ENCODE peak calls at places on chromosomes 5 and 9, in nine cellular contexts. J is MM.1S; O is MG63; F is CD8-positive, alpha-beta T cell; Q is Peyer's patch; Y is epithelial cell of proximal tubule; I is choroid plexus epithelial cell; U is cardiac fibroblast; A is AG09309. D is an unnamed sample.

GRCh38 chr5:159951387-159951786 is 35.1 kb downstream of the ADRA1B start:
- DNase-seq in J (no peak), O (no peak), F (no peak), Q (no peak), Y (no peak), I (peak; percentile 60), U (peak; percentile 19), A (no peak), D (peak; percentile 23)

GRCh38 chr9:3794005-3794404 is 268.2 kb upstream of the RFX3 start:
- DNase-seq in J (no peak), O (no peak), F (no peak), Q (no peak), Y (peak; percentile 63), I (peak; percentile 62), U (peak; percentile 7), A (no peak), D (peak; percentile 38)

GRCh38 chr5:33319841-33320240 is 120.9 kb upstream of the TARS1 start:
- DNase-seq in J (no peak), O (no peak), F (no peak), Q (no peak), Y (no peak), I (peak; percentile 39), U (peak; percentile 73), A (no peak), D (peak; percentile 41)

GRCh38 chr5:133706732-133707430 is 94.5 kb upstream of the FSTL4 start:
- DNase-seq in J (no peak), O (peak; percentile 91), F (no peak), Q (peak; percentile 11), Y (no peak), I (no peak), U (no peak), A (no peak), D (peak; percentile 18)

GRCh38 chr9:135030711-135031245 is 56.7 kb upstream of the OLFM1 start:
- DNase-seq in J (no peak), O (no peak), F (no peak), Q (no peak), Y (no peak), I (no peak), U (no peak), A (no peak), D (no peak)

GRCh38 chr9:94443039-94443722 is 111.7 kb upstream of the PCAT7 start:
- DNase-seq in J (no peak), O (no peak), F (no peak), Q (no peak), Y (peak; percentile 64), I (no peak), U (no peak), A (no peak), D (no peak)

GRCh38 chr9:2321523-2322148 is 300.0 kb upstream of the VLDLR start:
- DNase-seq in J (no peak), O (no peak), F (no peak), Q (no peak), Y (no peak), I (no peak), U (no peak), A (no peak), D (no peak)

GRCh38 chr5:113922343-113922742 is 408.8 kb downstream of the YTHDC2 start:
- DNase-seq in J (no peak), O (no peak), F (no peak), Q (no peak), Y (no peak), I (no peak), U (no peak), A (no peak), D (no peak)

GRCh38 chr9:133647765-133648469 is 11.8 kb downstream of the DBH start:
- DNase-seq in J (no peak), O (no peak), F (no peak), Q (no peak), Y (no peak), I (no peak), U (no peak), A (no peak), D (no peak)

GRCh38 chr5:128844354-128844923 is 120.8 kb upstream of the SLC27A6 start:
- DNase-seq in J (peak; percentile 33), O (no peak), F (no peak), Q (no peak), Y (no peak), I (peak; percentile 63), U (peak; percentile 51), A (no peak), D (peak; percentile 58)

GRCh38 chr5:109455598-109456096 is 45.9 kb upstream of the PJA2 start:
- DNase-seq in J (no peak), O (peak; percentile 98), F (no peak), Q (no peak), Y (peak; percentile 96), I (peak; percentile 100), U (peak; percentile 99), A (peak; percentile 93), D (peak; percentile 98)

GRCh38 chr5:151684690-151685361 is 1.9 kb downstream of the SPARC start:
- DNase-seq in J (no peak), O (peak; percentile 89), F (no peak), Q (no peak), Y (no peak), I (peak; percentile 98), U (peak; percentile 96), A (peak; percentile 96), D (peak; percentile 96)
- H3K4me3 ChIP-seq in J (no peak overlapping the region), O (peak overlapping the region; percentile 85), F (no peak overlapping the region), Q (peak overlapping the region; percentile 51), Y (peak overlapping the region; percentile 70), I (peak overlapping the region; percentile 91), U (peak overlapping the region; percentile 82), A (peak overlapping the region; percentile 95), D (peak overlapping the region; percentile 64)

DNA sequence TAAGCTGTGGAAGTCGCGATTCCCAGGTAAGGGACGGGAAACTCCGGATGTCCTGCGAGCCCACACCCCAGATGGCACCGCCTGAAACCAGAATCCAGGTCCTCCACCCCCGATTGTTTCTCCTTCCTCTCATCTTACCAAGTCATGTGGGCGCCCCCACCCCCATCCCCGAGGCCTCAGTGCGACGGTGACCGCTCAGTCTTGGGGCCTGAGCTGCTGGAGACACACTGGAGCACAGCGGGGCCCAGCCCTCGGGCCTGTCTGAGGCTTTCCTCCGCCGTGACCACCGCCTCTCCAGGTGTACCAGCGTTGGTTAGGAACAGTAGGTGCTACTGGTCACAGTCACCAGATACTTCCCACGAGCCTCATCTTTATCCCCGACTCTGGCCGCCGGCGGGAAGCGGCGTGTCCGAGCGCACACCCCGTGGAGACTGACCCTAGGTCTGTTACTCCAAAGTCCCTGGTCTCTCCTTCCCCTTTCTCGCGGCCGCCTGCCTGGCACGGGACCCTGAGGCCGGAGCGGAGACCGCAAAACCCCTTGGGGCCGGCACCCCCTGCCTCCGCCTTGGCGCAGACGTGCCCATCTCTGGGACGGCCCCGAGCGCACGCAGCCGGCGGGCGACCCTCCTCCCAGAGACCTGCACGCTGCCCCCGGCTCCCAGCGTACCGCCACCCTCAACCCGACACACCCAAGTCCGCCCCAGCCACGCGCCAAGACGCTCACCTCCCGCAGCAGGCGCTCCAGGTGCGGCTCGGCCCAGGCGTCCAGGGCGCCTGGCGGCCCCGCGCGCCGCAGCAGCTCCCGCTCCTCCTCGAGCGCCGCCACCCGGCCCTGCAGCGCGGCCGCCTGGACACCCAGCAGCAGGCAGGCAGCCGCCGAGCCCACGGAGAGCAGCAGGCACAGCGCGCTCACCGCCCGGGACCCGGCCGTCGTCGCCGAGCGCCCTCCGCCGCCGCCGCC is 733 bp downstream of the COL23A1 start:
- DNase-seq in J (no peak), O (peak; percentile 68), F (no peak), Q (no peak), Y (no peak), I (peak; percentile 50), U (peak; percentile 20), A (no peak), D (no peak)
- H3K4me3 ChIP-seq in J (no peak overlapping the region), O (peak overlapping the region; percentile 76), F (no peak overlapping the region), Q (peak overlapping the region; percentile 51), Y (peak overlapping the region; percentile 50), I (peak overlapping the region; percentile 50), U (no peak overlapping the region), A (no peak overlapping the region), D (no peak overlapping the region)

GRCh38 chr5:141039061-141039460 is 12.1 kb upstream of the PCDHB1 start:
- DNase-seq in J (no peak), O (no peak), F (no peak), Q (no peak), Y (no peak), I (no peak), U (no peak), A (no peak), D (no peak)

GRCh38 chr5:141040093-141040762 is 10.9 kb upstream of the PCDHB1 start:
- DNase-seq in J (peak; percentile 47), O (no peak), F (no peak), Q (no peak), Y (peak; percentile 26), I (peak; percentile 2), U (peak; percentile 45), A (no peak), D (no peak)

GRCh38 chr5:141039517-141039916 is 11.7 kb upstream of the PCDHB1 start:
- DNase-seq in J (no peak), O (no peak), F (no peak), Q (no peak), Y (no peak), I (no peak), U (no peak), A (no peak), D (no peak)

GRCh38 chr5:141041427-141041785 is 9.8 kb upstream of the PCDHB1 start:
- DNase-seq in J (no peak), O (no peak), F (no peak), Q (no peak), Y (no peak), I (no peak), U (no peak), A (no peak), D (no peak)

DNA sequence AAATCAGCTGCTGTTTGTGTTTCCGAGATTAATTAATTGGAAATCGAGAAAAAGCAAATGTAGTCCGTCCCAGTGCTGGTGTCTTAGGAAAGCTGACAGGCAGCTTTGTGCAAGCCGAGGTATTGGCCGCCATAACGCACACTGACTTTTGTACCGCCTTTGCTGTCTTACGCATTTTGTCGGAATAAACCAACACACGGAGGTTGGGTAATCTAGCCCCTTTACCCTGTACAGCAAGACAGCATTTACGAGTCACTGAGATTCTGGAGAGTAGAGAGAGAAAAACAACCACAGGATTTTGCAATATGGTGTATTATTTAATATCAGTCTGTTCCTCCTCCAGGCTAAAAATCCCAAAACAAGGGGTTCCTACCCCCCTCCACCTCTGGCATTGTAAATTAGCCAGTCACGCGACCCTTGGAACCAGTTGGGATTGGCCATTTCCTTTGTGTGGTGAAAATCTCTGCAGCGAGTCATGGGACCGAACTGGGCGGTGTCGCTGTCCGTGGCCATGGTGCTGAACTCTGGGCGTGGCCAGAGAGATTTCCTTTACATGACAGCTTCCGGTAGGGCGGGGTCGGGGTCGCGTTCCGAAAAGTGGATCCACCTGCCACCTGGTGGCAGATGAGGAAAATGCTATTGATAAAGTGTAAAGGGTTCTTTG is 10.3 kb upstream of the PCDHB1 start:
- DNase-seq in J (peak; percentile 96), O (peak; percentile 87), F (peak; percentile 46), Q (peak; percentile 84), Y (peak; percentile 74), I (peak; percentile 26), U (peak; percentile 84), A (peak; percentile 17), D (peak; percentile 39)
- H3K4me3 ChIP-seq in J (peak overlapping the region; percentile 65), O (no peak overlapping the region), F (no peak overlapping the region), Q (peak overlapping the region; percentile 11), Y (peak overlapping the region; percentile 61), I (no peak overlapping the region), U (no peak overlapping the region), A (no peak overlapping the region), D (no peak overlapping the region)

DNA sequence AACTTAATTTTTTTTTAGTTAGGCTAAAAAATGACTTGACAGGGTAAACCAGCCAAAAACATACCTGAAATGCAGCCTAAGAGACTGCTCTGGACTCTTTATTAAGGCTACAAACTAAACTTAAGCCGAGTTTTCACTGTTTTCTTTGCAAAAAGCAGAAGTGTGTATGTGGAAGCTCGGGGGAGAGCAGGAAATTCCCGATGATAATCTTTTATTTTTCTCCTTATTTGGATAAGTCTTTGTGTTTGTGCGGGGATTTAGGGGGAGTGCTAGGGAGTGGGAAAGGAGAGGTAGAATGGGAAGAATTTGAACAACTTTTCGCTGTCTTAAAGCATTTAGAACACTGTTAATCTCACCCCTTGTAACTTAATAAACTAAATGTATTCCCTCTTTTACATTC is 30.7 kb upstream of the GPR21 start:
- DNase-seq in J (no peak), O (no peak), F (no peak), Q (no peak), Y (no peak), I (peak; percentile 26), U (peak; percentile 60), A (no peak), D (no peak)
- H3K4me3 ChIP-seq in J (no peak overlapping the region), O (no peak overlapping the region), F (no peak overlapping the region), Q (no peak overlapping the region), Y (no peak overlapping the region), I (no peak overlapping the region), U (no peak overlapping the region), A (no peak overlapping the region), D (no peak overlapping the region)

D was measured in astrocyte of the spinal cord.